ENCODE peak calls at places on chromosome 18, in five cellular contexts. S, W, X, L and Y are unnamed samples.

GRCh38 chr18:26722582-26722931 is 142.9 kb downstream of the AQP4 start:
- DNase-seq in S (no peak), W (no peak), X (no peak), L (no peak), Y (no peak)

GRCh38 chr18:29979884-29980283 is 1062.7 kb downstream of the DSC3 start:
- DNase-seq in S (no peak), W (no peak), X (no peak), L (no peak), Y (no peak)

GRCh38 chr18:55968550-55968949 is 380.6 kb upstream of the TCF4 start:
- DNase-seq in S (peak), W (no peak), X (no peak), L (no peak), Y (no peak)

GRCh38 chr18:72742002-72742401 is 125.8 kb downstream of the NETO1 start:
- DNase-seq in S (no peak), W (no peak), X (no peak), L (no peak), Y (no peak)

GRCh38 chr18:5239447-5239846 is 42.4 kb upstream of the AKAIN1 start:
- DNase-seq in S (no peak), W (no peak), X (no peak), L (no peak), Y (no peak)

GRCh38 chr18:61738488-61738887 is 154.3 kb downstream of the RNF152 start:
- DNase-seq in S (peak), W (no peak), X (no peak), L (no peak), Y (no peak)

GRCh38 chr18:46378126-46378863 is 274.1 kb downstream of the HAUS1 start:
- DNase-seq in S (no peak), W (no peak), X (no peak), L (no peak), Y (no peak)

GRCh38 chr18:75216212-75216925 is 5.8 kb downstream of the TSHZ1 start:
- DNase-seq in S (peak), W (no peak), X (no peak), L (no peak), Y (no peak)

GRCh38 chr18:13176847-13177246 is 41.7 kb upstream of the LDLRAD4 start:
- DNase-seq in S (no peak), W (no peak), X (no peak), L (no peak), Y (no peak)

GRCh38 chr18:59881728-59882685 is 17.8 kb upstream of the PMAIP1 start:
- DNase-seq in S (peak), W (no peak), X (no peak), L (no peak), Y (no peak)

GRCh38 chr18:58446661-58447060 is 182.2 kb downstream of the ALPK2 start:
- DNase-seq in S (no peak), W (no peak), X (no peak), L (no peak), Y (no peak)

GRCh38 chr18:74289137-74289536 is 2.6 kb downstream of the CYB5A start:
- DNase-seq in S (peak), W (no peak), X (no peak), L (no peak), Y (no peak)

GRCh38 chr18:12886498-12887126 is 2.6 kb upstream of the PTPN2 start:
- DNase-seq in S (no peak), W (no peak), X (no peak), L (no peak), Y (no peak)

GRCh38 chr18:33034941-33035340 is 262.1 kb upstream of the KLHL14 start:
- DNase-seq in S (peak), W (no peak), X (no peak), L (no peak), Y (no peak)

GRCh38 chr18:5058768-5059539 is 138.1 kb downstream of the AKAIN1 start:
- DNase-seq in S (no peak), W (no peak), X (no peak), L (no peak), Y (no peak)

GRCh38 chr18:59502222-59502898 is 143.3 kb upstream of the LMAN1 start:
- DNase-seq in S (peak), W (no peak), X (peak), L (peak), Y (no peak)

GRCh38 chr18:63238711-63239110 is 80.9 kb downstream of the BCL2 start:
- DNase-seq in S (no peak), W (no peak), X (no peak), L (no peak), Y (no peak)

GRCh38 chr18:13684546-13684945 is 41.8 kb downstream of the FAM210A start:
- DNase-seq in S (no peak), W (no peak), X (no peak), L (no peak), Y (no peak)

GRCh38 chr18:46705521-46705920 is 48.5 kb upstream of the LOXHD1 start:
- DNase-seq in S (no peak), W (no peak), X (no peak), L (no peak), Y (no peak)

GRCh38 chr18:60067426-60068210 is 167.8 kb downstream of the PMAIP1 start:
- DNase-seq in S (no peak), W (no peak), X (no peak), L (no peak), Y (no peak)

GRCh38 chr18:28541941-28542340 is 365.0 kb upstream of the CDH2 start:
- DNase-seq in S (no peak), W (no peak), X (no peak), L (no peak), Y (no peak)

GRCh38 chr18:26708814-26709717 is 156.4 kb downstream of the AQP4 start:
- DNase-seq in S (no peak), W (no peak), X (no peak), L (no peak), Y (no peak)

GRCh38 chr18:4232656-4233055 is 222.5 kb downstream of the DLGAP1 start:
- DNase-seq in S (no peak), W (no peak), X (no peak), L (no peak), Y (no peak)

GRCh38 chr18:61394983-61395382 is 61.8 kb downstream of the CDH20 start:
- DNase-seq in S (no peak), W (no peak), X (no peak), L (no peak), Y (no peak)

GRCh38 chr18:3279201-3280185 is 17.6 kb downstream of the MYL12B start:
- DNase-seq in S (no peak), W (no peak), X (no peak), L (no peak), Y (no peak)

GRCh38 chr18:45355944-45356520 is 259.2 kb upstream of the SLC14A2 start:
- DNase-seq in S (no peak), W (no peak), X (no peak), L (no peak), Y (no peak)

GRCh38 chr18:39701839-39702238 is 2136.2 kb upstream of the CELF4 start:
- DNase-seq in S (peak), W (no peak), X (no peak), L (no peak), Y (no peak)

GRCh38 chr18:13680612-13681011 is 45.7 kb downstream of the FAM210A start:
- DNase-seq in S (no peak), W (no peak), X (no peak), L (no peak), Y (no peak)

GRCh38 chr18:45416168-45416567 is 199.1 kb upstream of the SLC14A2 start:
- DNase-seq in S (no peak), W (no peak), X (no peak), L (no peak), Y (no peak)

GRCh38 chr18:42719221-42719620 is 396.3 kb downstream of the RIT2 start:
- DNase-seq in S (no peak), W (no peak), X (no peak), L (no peak), Y (no peak)

GRCh38 chr18:59536181-59536580 is 161.0 kb downstream of the CCBE1 start:
- DNase-seq in S (peak), W (no peak), X (no peak), L (no peak), Y (no peak)

GRCh38 chr18:24138281-24138883 is 480 bp upstream of the CABYR start:
- DNase-seq in S (no peak), W (no peak), X (no peak), L (no peak), Y (no peak)

GRCh38 chr18:73842795-73843394 is 304.7 kb downstream of the FBXO15 start:
- DNase-seq in S (peak), W (peak), X (no peak), L (peak), Y (no peak)

GRCh38 chr18:36536426-36536825 is 238.9 kb downstream of the FHOD3 start:
- DNase-seq in S (no peak), W (no peak), X (no peak), L (no peak), Y (peak)

GRCh38 chr18:57446322-57446721 is 11.1 kb downstream of the ONECUT2 start:
- DNase-seq in S (peak), W (no peak), X (no peak), L (no peak), Y (no peak)

GRCh38 chr18:2223394-2223793 is 347.9 kb downstream of the METTL4 start:
- DNase-seq in S (no peak), W (no peak), X (no peak), L (no peak), Y (no peak)

GRCh38 chr18:39799010-39799409 is 2156.0 kb upstream of the PIK3C3 start:
- DNase-seq in S (no peak), W (no peak), X (no peak), L (no peak), Y (no peak)

GRCh38 chr18:2538236-2538635 is 33.1 kb downstream of the METTL4 start:
- DNase-seq in S (no peak), W (no peak), X (no peak), L (no peak), Y (no peak)

GRCh38 chr18:67300498-67300897 is 216.0 kb downstream of the DSEL start:
- DNase-seq in S (no peak), W (no peak), X (no peak), L (no peak), Y (no peak)

GRCh38 chr18:48024009-48024512 is 93.6 kb upstream of the SMAD2 start:
- DNase-seq in S (no peak), W (no peak), X (no peak), L (no peak), Y (no peak)

GRCh38 chr18:48021273-48021914 is 90.9 kb upstream of the SMAD2 start:
- DNase-seq in S (no peak), W (no peak), X (no peak), L (no peak), Y (peak)

GRCh38 chr18:48023334-48024008 is 93.0 kb upstream of the SMAD2 start:
- DNase-seq in S (peak), W (peak), X (no peak), L (no peak), Y (no peak)

GRCh38 chr18:48022021-48022420 is 91.6 kb upstream of the SMAD2 start:
- DNase-seq in S (no peak), W (no peak), X (no peak), L (no peak), Y (no peak)

GRCh38 chr18:48022531-48023330 is 92.3 kb upstream of the SMAD2 start:
- DNase-seq in S (peak), W (no peak), X (no peak), L (no peak), Y (peak)
- TF ChIP-seq CTCF in S (peak), W (peak), X (peak), L (peak), Y (no peak)

GRCh38 chr18:78789850-78790249 is 189.8 kb upstream of the SALL3 start:
- DNase-seq in S (no peak), W (no peak), X (no peak), L (no peak), Y (no peak)

GRCh38 chr18:78790960-78791359 is 188.7 kb upstream of the SALL3 start:
- DNase-seq in S (no peak), W (no peak), X (no peak), L (no peak), Y (no peak)

GRCh38 chr18:78792736-78793135 is 186.9 kb upstream of the SALL3 start:
- DNase-seq in S (no peak), W (no peak), X (no peak), L (no peak), Y (no peak)

GRCh38 chr18:78792094-78792493 is 187.5 kb upstream of the SALL3 start:
- DNase-seq in S (no peak), W (no peak), X (no peak), L (no peak), Y (no peak)

GRCh38 chr18:78790511-78790910 is 189.1 kb upstream of the SALL3 start:
- DNase-seq in S (no peak), W (no peak), X (no peak), L (no peak), Y (no peak)
- H3K4me3 ChIP-seq in S (no peak), W (no peak), X (no peak), L (no peak), Y (no peak)

GRCh38 chr18:31686572-31686971 is 2.2 kb upstream of the B4GALT6 start:
- DNase-seq in S (no peak), W (no peak), X (no peak), L (no peak), Y (no peak)

GRCh38 chr18:31687016-31687415 is 2.6 kb upstream of the B4GALT6 start:
- DNase-seq in S (no peak), W (no peak), X (no peak), L (no peak), Y (no peak)

GRCh38 chr18:31688601-31689000 is 4.2 kb upstream of the B4GALT6 start:
- DNase-seq in S (no peak), W (no peak), X (no peak), L (no peak), Y (no peak)

GRCh38 chr18:31685097-31686082 is 1.0 kb upstream of the B4GALT6 start:
- DNase-seq in S (peak), W (peak), X (no peak), L (no peak), Y (no peak)

GRCh38 chr18:31687529-31687928 is 3.1 kb upstream of the B4GALT6 start:
- DNase-seq in S (no peak), W (no peak), X (no peak), L (no peak), Y (no peak)
- TF ChIP-seq CTCF in S (peak), W (no peak), X (no peak), L (no peak), Y (no peak)

GRCh38 chr18:904135-905090 is at the start of gene ADCYAP1:
- DNase-seq in S (no peak), W (no peak), X (no peak), L (no peak), Y (no peak)
- H3K4me3 ChIP-seq in S (no peak), W (no peak), X (no peak), L (no peak), Y (no peak)

GRCh38 chr18:76306685-76307292 is 188.3 kb downstream of the ZNF516 start:
- DNase-seq in S (no peak), W (no peak), X (no peak), L (no peak), Y (no peak)
- TF ChIP-seq CTCF in S (no peak), W (no peak), X (no peak), L (no peak), Y (no peak)

GRCh38 chr18:48836806-48837615 is 113.8 kb downstream of the SMAD7 start:
- DNase-seq in S (no peak), W (no peak), X (no peak), L (no peak), Y (no peak)
- H3K4me3 ChIP-seq in S (no peak), W (no peak), X (no peak), L (no peak), Y (no peak)

GRCh38 chr18:69002233-69002632 is 204.4 kb downstream of the CCDC102B start:
- DNase-seq in S (no peak), W (no peak), X (no peak), L (no peak), Y (no peak)
- TF ChIP-seq CTCF in S (no peak), W (no peak), X (peak), L (no peak), Y (no peak)

GRCh38 chr18:34492652-34493051 is 217.4 kb upstream of the DTNA start:
- DNase-seq in S (no peak), W (no peak), X (no peak), L (no peak), Y (no peak)

GRCh38 chr18:34491719-34492118 is 218.4 kb upstream of the DTNA start:
- DNase-seq in S (no peak), W (no peak), X (no peak), L (no peak), Y (no peak)

GRCh38 chr18:34493566-34494358 is 216.3 kb upstream of the DTNA start:
- DNase-seq in S (no peak), W (peak), X (no peak), L (no peak), Y (peak)

GRCh38 chr18:34494359-34494696 is 215.8 kb upstream of the DTNA start:
- DNase-seq in S (no peak), W (no peak), X (no peak), L (no peak), Y (peak)

DNA sequence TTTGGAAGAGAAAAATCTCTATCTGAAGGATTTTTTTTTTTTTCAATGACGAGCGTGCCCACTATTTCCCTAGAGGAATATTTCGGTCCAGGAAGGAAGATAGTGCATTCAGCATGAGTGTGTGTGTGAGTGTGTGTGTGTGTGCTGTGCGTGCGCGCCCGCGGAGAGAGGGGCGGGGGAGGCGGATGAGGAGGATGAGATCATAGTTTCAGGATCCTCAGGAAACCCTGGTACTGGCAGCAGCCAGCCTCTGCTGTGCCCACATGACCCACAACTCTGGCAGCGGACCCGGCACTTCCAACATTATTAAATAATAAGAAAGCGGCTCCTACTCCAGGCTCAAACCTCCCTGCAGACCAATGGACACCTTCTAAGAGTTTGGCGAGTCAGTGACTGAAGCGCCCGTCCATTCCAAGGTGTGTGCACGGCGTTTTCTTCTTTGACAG is 217.0 kb upstream of the DTNA start:
- DNase-seq in S (peak), W (peak), X (peak), L (no peak), Y (peak)
- H3K4me3 ChIP-seq in S (peak), W (peak), X (peak), L (peak), Y (peak)

DNA sequence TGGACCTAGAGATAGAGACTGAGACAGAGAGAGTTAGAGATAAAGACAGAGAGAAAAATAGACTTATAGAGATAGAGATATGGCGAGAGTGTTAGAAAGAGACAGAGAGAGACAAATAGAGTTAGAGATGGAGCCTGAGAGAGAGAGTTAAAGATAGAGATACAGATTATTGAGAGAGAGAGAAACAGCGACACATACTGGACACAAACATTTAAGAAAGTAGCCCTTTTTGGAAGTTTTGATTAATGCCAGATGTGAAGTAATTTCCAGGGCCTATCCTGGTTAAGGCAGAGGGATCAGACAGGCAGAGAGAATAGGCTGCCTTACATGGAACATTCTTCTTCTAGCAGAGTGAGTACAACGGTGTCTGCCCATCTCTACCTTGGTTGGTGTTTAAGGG is 311.6 kb upstream of the CDH7 start:
- DNase-seq in S (no peak), W (no peak), X (no peak), L (no peak), Y (no peak)
- TF ChIP-seq CTCF in S (no peak), W (no peak), X (no peak), L (no peak), Y (no peak)

GRCh38 chr18:7954229-7954628 is 387.1 kb downstream of the PTPRM start:
- DNase-seq in S (peak), W (no peak), X (no peak), L (no peak), Y (no peak)

GRCh38 chr18:7955175-7955574 is 388.1 kb downstream of the PTPRM start:
- DNase-seq in S (no peak), W (no peak), X (no peak), L (no peak), Y (no peak)

GRCh38 chr18:7957297-7957696 is 390.2 kb downstream of the PTPRM start:
- DNase-seq in S (no peak), W (no peak), X (no peak), L (no peak), Y (no peak)

GRCh38 chr18:7958897-7959146 is 391.7 kb downstream of the PTPRM start:
- DNase-seq in S (no peak), W (no peak), X (no peak), L (no peak), Y (no peak)

DNA sequence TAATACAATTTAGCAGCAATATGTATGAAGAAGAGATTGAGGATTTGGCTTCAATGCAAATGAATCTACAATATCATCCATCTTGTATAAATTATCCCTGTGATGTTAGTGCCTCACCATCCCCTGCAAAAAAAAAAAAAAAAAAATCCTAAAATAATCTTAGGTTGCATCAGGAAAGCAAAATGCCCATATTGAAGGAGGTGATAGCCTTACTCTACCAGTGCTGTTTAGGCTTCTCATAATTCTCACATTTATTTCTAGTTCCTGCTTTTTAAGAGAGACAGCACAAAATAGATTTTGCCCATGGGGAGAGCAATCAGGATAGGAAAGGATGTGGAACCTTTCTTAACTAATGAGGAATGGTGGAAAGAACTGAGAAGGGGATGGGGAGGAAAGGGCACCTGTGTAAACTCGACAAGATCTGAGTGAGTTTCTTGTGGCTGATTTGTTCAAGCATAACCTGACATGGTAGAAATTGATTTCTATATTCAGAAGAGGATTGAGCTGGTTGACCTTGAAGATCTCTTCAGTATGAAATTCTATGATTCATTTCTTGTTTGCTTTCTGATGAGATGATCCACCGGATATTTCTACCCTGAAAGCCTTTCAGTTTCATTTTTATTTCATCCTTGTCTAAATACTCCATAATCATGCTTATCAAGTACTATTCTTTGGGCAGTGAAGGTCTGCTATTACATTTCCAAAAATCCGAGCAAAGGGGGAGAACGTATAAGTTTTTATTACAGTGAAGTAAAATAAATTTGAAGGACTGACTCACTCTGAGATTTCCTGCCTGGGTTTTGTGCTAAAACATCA is 391.2 kb downstream of the PTPRM start:
- DNase-seq in S (peak), W (no peak), X (no peak), L (no peak), Y (no peak)
- H3K4me3 ChIP-seq in S (no peak), W (no peak), X (no peak), L (peak), Y (peak)